ENCODE peak calls at places on chromosomes 5 and 9, in nine cellular contexts. J is H9; S is ACHN; U is fibroblast of mammary gland; A is brain microvascular endothelial cell; Y is fibroblast of gingiva; I is NCI-H1092 treated with DMSO at 0.1 percent for 48 hours; Q is activated CD4-positive, CD25-positive, alpha-beta regulatory T cell; C is activated CD8-positive, alpha-beta memory T cell treated with anti-CD3 and anti-CD28 coated beads for 4 hours. P is an unnamed sample.

GRCh38 chr9:124632077-124632621 is 125.0 kb upstream of the NR5A1 start:
- DNase-seq in J (no peak), S (no peak), U (peak; percentile 62), A (no peak), Y (peak; percentile 7), I (no peak), Q (no peak), C (no peak), P (peak; percentile 32)

GRCh38 chr5:84378420-84378819 is 6.3 kb downstream of the EDIL3 start:
- DNase-seq in J (no peak), S (peak; percentile 61), U (peak; percentile 38), A (peak; percentile 66), Y (peak; percentile 73), I (no peak), Q (no peak), C (no peak), P (peak; percentile 68)

GRCh38 chr9:92980085-92980745 is 32.9 kb downstream of the FGD3 start:
- DNase-seq in J (no peak), S (no peak), U (no peak), A (no peak), Y (no peak), I (no peak), Q (no peak), C (no peak), P (no peak)

GRCh38 chr9:35960029-35960655 is 2.2 kb upstream of the OR2S2 start:
- DNase-seq in J (no peak), S (no peak), U (peak; percentile 61), A (peak; percentile 71), Y (no peak), I (no peak), Q (no peak), C (no peak), P (peak; percentile 20)

GRCh38 chr9:115691686-115692085 is 461.9 kb upstream of the PAPPA start:
- DNase-seq in J (no peak), S (no peak), U (peak; percentile 97), A (no peak), Y (peak; percentile 74), I (no peak), Q (no peak), C (no peak), P (peak; percentile 67)

GRCh38 chr5:16140944-16141343 is 38.6 kb downstream of the MARCHF11 start:
- DNase-seq in J (no peak), S (no peak), U (no peak), A (peak; percentile 57), Y (no peak), I (no peak), Q (no peak), C (no peak), P (no peak)

GRCh38 chr5:30331534-30331933 is 862.0 kb upstream of the CDH6 start:
- DNase-seq in J (no peak), S (no peak), U (no peak), A (no peak), Y (no peak), I (no peak), Q (no peak), C (no peak), P (no peak)

GRCh38 chr5:174159327-174160247 is 114.1 kb downstream of the NSG2 start:
- DNase-seq in J (no peak), S (no peak), U (peak; percentile 27), A (peak; percentile 14), Y (no peak), I (no peak), Q (no peak), C (no peak), P (no peak)

GRCh38 chr5:5331838-5332237 is 90.6 kb upstream of the ICE1 start:
- DNase-seq in J (no peak), S (peak; percentile 4), U (no peak), A (no peak), Y (no peak), I (no peak), Q (no peak), C (no peak), P (no peak)

GRCh38 chr9:27549196-27549737 is 19.7 kb upstream of the MOB3B start:
- DNase-seq in J (no peak), S (no peak), U (peak; percentile 76), A (no peak), Y (peak; percentile 82), I (no peak), Q (no peak), C (no peak), P (no peak)

GRCh38 chr5:96692436-96692835 is 30.3 kb downstream of the CAST start:
- DNase-seq in J (no peak), S (no peak), U (peak; percentile 74), A (peak; percentile 55), Y (peak; percentile 48), I (no peak), Q (no peak), C (no peak), P (no peak)

GRCh38 chr5:157004893-157005551 is 42.0 kb upstream of the TIMD4 start:
- DNase-seq in J (no peak), S (peak; percentile 64), U (peak; percentile 33), A (no peak), Y (no peak), I (no peak), Q (no peak), C (no peak), P (no peak)

GRCh38 chr9:137697832-137698231 is 79.0 kb downstream of the EHMT1 start:
- DNase-seq in J (no peak), S (no peak), U (no peak), A (no peak), Y (no peak), I (no peak), Q (no peak), C (no peak), P (no peak)

GRCh38 chr9:113464672-113465271 is 1.2 kb downstream of the RGS3 start:
- DNase-seq in J (no peak), S (peak; percentile 8), U (no peak), A (no peak), Y (no peak), I (no peak), Q (no peak), C (no peak), P (no peak)

GRCh38 chr5:7053528-7054209 is 340.4 kb downstream of the TENT4A start:
- DNase-seq in J (no peak), S (no peak), U (no peak), A (no peak), Y (no peak), I (no peak), Q (no peak), C (no peak), P (no peak)

GRCh38 chr5:42881416-42882109 is 69.9 kb upstream of the SELENOP start:
- DNase-seq in J (no peak), S (no peak), U (no peak), A (no peak), Y (no peak), I (no peak), Q (no peak), C (no peak), P (no peak)

GRCh38 chr5:57445006-57445714 is 37.5 kb downstream of the ACTBL2 start:
- DNase-seq in J (no peak), S (no peak), U (no peak), A (no peak), Y (no peak), I (no peak), Q (no peak), C (no peak), P (no peak)

GRCh38 chr9:135126480-135127187 is 39.2 kb downstream of the OLFM1 start:
- DNase-seq in J (no peak), S (no peak), U (peak; percentile 8), A (no peak), Y (peak; percentile 60), I (no peak), Q (no peak), C (no peak), P (peak; percentile 25)

GRCh38 chr5:141845371-141845821 is 32.8 kb downstream of the PCDH1 start:
- DNase-seq in J (peak; percentile 86), S (peak; percentile 8), U (no peak), A (no peak), Y (no peak), I (no peak), Q (no peak), C (no peak), P (no peak)

GRCh38 chr5:63822633-63823032 is 139.6 kb downstream of the HTR1A start:
- DNase-seq in J (no peak), S (no peak), U (no peak), A (no peak), Y (no peak), I (no peak), Q (no peak), C (no peak), P (no peak)

GRCh38 chr5:161165998-161166660 is 314.1 kb upstream of the ATP10B start:
- DNase-seq in J (peak; percentile 35), S (no peak), U (no peak), A (no peak), Y (no peak), I (no peak), Q (no peak), C (no peak), P (no peak)

GRCh38 chr5:31798168-31798567 is 159.2 kb downstream of the PDZD2 start:
- DNase-seq in J (no peak), S (no peak), U (no peak), A (no peak), Y (no peak), I (no peak), Q (no peak), C (no peak), P (no peak)

GRCh38 chr9:129310666-129311350 is 132.7 kb upstream of the IER5L start:
- DNase-seq in J (no peak), S (no peak), U (peak; percentile 28), A (no peak), Y (no peak), I (no peak), Q (no peak), C (no peak), P (no peak)

GRCh38 chr9:86614871-86615849 is 260.9 kb upstream of the TUT7 start:
- DNase-seq in J (no peak), S (peak; percentile 21), U (peak; percentile 58), A (peak; percentile 31), Y (peak; percentile 96), I (no peak), Q (no peak), C (no peak), P (no peak)

GRCh38 chr5:122312670-122312988 is 592 bp downstream of the SNCAIP start:
- DNase-seq in J (peak; percentile 33), S (peak; percentile 0), U (peak; percentile 26), A (no peak), Y (peak; percentile 24), I (peak; percentile 64), Q (no peak), C (no peak), P (no peak)

GRCh38 chr9:88011005-88011766 is 36.9 kb upstream of the CDK20 start:
- DNase-seq in J (no peak), S (peak; percentile 24), U (peak; percentile 24), A (no peak), Y (no peak), I (no peak), Q (no peak), C (no peak), P (peak; percentile 22)

GRCh38 chr9:74681901-74682300 is 184.8 kb downstream of the RORB start:
- DNase-seq in J (no peak), S (no peak), U (no peak), A (no peak), Y (no peak), I (no peak), Q (no peak), C (no peak), P (no peak)

GRCh38 chr5:150945501-150945900 is 40.7 kb upstream of the ZNF300 start:
- DNase-seq in J (no peak), S (no peak), U (peak; percentile 59), A (no peak), Y (no peak), I (no peak), Q (no peak), C (no peak), P (no peak)

P was measured in stromal cell of bone marrow.